ENCODE peak calls at places on chromosomes 11 and 22, in ten cellular contexts. One of them, this sample, is unnamed.

GRCh38 chr11:47879259-47880184 is 31.4 kb upstream of the NUP160 start:
- DNase-seq in heart right ventricle: no peak
- DNase-seq in body of pancreas: no peak
- DNase-seq in SK-N-SH: no peak
- DNase-seq in left ventricle myocardium inferior: no peak
- DNase-seq in CD4-positive, CD25-positive, alpha-beta regulatory T cell: no peak
- DNase-seq in lower lobe of right lung: no peak
- DNase-seq in PC-9: no peak
- DNase-seq in upper lobe of right lung: no peak
- DNase-seq in CD8-positive, alpha-beta memory T cell: no peak
- DNase-seq in this sample: no peak

GRCh38 chr11:110069158-110069737 is 23.9 kb upstream of the ZC3H12C start:
- DNase-seq in left ventricle myocardium inferior: peak; percentile 72
- DNase-seq in upper lobe of right lung: no peak
- DNase-seq in PC-9: peak; percentile 89
- DNase-seq in heart right ventricle: peak; percentile 66
- DNase-seq in body of pancreas: no peak
- DNase-seq in CD8-positive, alpha-beta memory T cell: no peak
- DNase-seq in SK-N-SH: no peak
- DNase-seq in CD4-positive, CD25-positive, alpha-beta regulatory T cell: no peak
- DNase-seq in lower lobe of right lung: peak; percentile 62
- DNase-seq in this sample: no peak

GRCh38 chr11:76030286-76030685 is 176.0 kb downstream of the WNT11 start:
- DNase-seq in lower lobe of right lung: no peak
- DNase-seq in left ventricle myocardium inferior: no peak
- DNase-seq in CD4-positive, CD25-positive, alpha-beta regulatory T cell: no peak
- DNase-seq in heart right ventricle: no peak
- DNase-seq in body of pancreas: no peak
- DNase-seq in SK-N-SH: no peak
- DNase-seq in CD8-positive, alpha-beta memory T cell: no peak
- DNase-seq in upper lobe of right lung: no peak
- DNase-seq in PC-9: peak; percentile 89
- DNase-seq in this sample: no peak

GRCh38 chr11:78081583-78081982 is 1.9 kb upstream of the NDUFC2 start:
- DNase-seq in CD4-positive, CD25-positive, alpha-beta regulatory T cell: no peak
- DNase-seq in PC-9: no peak
- DNase-seq in left ventricle myocardium inferior: no peak
- DNase-seq in heart right ventricle: no peak
- DNase-seq in upper lobe of right lung: no peak
- DNase-seq in lower lobe of right lung: no peak
- DNase-seq in body of pancreas: no peak
- DNase-seq in CD8-positive, alpha-beta memory T cell: peak; percentile 26
- DNase-seq in SK-N-SH: no peak
- DNase-seq in this sample: no peak

GRCh38 chr22:44147036-44147645 is 33.6 kb upstream of the PARVG start:
- DNase-seq in left ventricle myocardium inferior: no peak
- DNase-seq in CD8-positive, alpha-beta memory T cell: no peak
- DNase-seq in CD4-positive, CD25-positive, alpha-beta regulatory T cell: no peak
- DNase-seq in PC-9: no peak
- DNase-seq in lower lobe of right lung: no peak
- DNase-seq in SK-N-SH: no peak
- DNase-seq in body of pancreas: no peak
- DNase-seq in heart right ventricle: no peak
- DNase-seq in upper lobe of right lung: no peak
- DNase-seq in this sample: no peak

GRCh38 chr11:77191429-77191822 is 63.4 kb downstream of the MYO7A start:
- DNase-seq in lower lobe of right lung: no peak
- DNase-seq in SK-N-SH: no peak
- DNase-seq in PC-9: peak; percentile 49
- DNase-seq in CD4-positive, CD25-positive, alpha-beta regulatory T cell: no peak
- DNase-seq in upper lobe of right lung: no peak
- DNase-seq in body of pancreas: peak; percentile 32
- DNase-seq in CD8-positive, alpha-beta memory T cell: no peak
- DNase-seq in heart right ventricle: no peak
- DNase-seq in left ventricle myocardium inferior: no peak
- DNase-seq in this sample: no peak

GRCh38 chr11:65781962-65782815 is 1.4 kb upstream of the AP5B1 start:
- DNase-seq in upper lobe of right lung: peak; percentile 33
- DNase-seq in PC-9: peak; percentile 28
- DNase-seq in CD4-positive, CD25-positive, alpha-beta regulatory T cell: no peak
- DNase-seq in heart right ventricle: no peak
- DNase-seq in left ventricle myocardium inferior: no peak
- DNase-seq in CD8-positive, alpha-beta memory T cell: no peak
- DNase-seq in SK-N-SH: peak; percentile 43
- DNase-seq in lower lobe of right lung: no peak
- DNase-seq in body of pancreas: no peak
- DNase-seq in this sample: no peak

GRCh38 chr22:38964306-38964705 is 6.9 kb downstream of the APOBEC3A start:
- DNase-seq in SK-N-SH: no peak
- DNase-seq in CD4-positive, CD25-positive, alpha-beta regulatory T cell: no peak
- DNase-seq in CD8-positive, alpha-beta memory T cell: no peak
- DNase-seq in left ventricle myocardium inferior: no peak
- DNase-seq in heart right ventricle: no peak
- DNase-seq in lower lobe of right lung: no peak
- DNase-seq in body of pancreas: no peak
- DNase-seq in upper lobe of right lung: no peak
- DNase-seq in PC-9: no peak
- DNase-seq in this sample: no peak

GRCh38 chr22:22933807-22934542 is 46.4 kb downstream of the IGLL5 start:
- DNase-seq in SK-N-SH: no peak
- DNase-seq in PC-9: no peak
- DNase-seq in left ventricle myocardium inferior: no peak
- DNase-seq in lower lobe of right lung: no peak
- DNase-seq in CD8-positive, alpha-beta memory T cell: no peak
- DNase-seq in CD4-positive, CD25-positive, alpha-beta regulatory T cell: no peak
- DNase-seq in body of pancreas: no peak
- DNase-seq in upper lobe of right lung: no peak
- DNase-seq in heart right ventricle: no peak
- DNase-seq in this sample: no peak

GRCh38 chr11:94845622-94846021 is 77.5 kb downstream of the AMOTL1 start:
- DNase-seq in heart right ventricle: no peak
- DNase-seq in lower lobe of right lung: peak; percentile 53
- DNase-seq in CD8-positive, alpha-beta memory T cell: no peak
- DNase-seq in left ventricle myocardium inferior: no peak
- DNase-seq in upper lobe of right lung: no peak
- DNase-seq in SK-N-SH: no peak
- DNase-seq in PC-9: no peak
- DNase-seq in body of pancreas: peak; percentile 72
- DNase-seq in CD4-positive, CD25-positive, alpha-beta regulatory T cell: no peak
- DNase-seq in this sample: no peak

GRCh38 chr22:29539105-29539504 is 14.5 kb downstream of the THOC5 start:
- DNase-seq in PC-9: no peak
- DNase-seq in SK-N-SH: no peak
- DNase-seq in left ventricle myocardium inferior: no peak
- DNase-seq in lower lobe of right lung: no peak
- DNase-seq in heart right ventricle: no peak
- DNase-seq in body of pancreas: no peak
- DNase-seq in CD8-positive, alpha-beta memory T cell: no peak
- DNase-seq in CD4-positive, CD25-positive, alpha-beta regulatory T cell: no peak
- DNase-seq in upper lobe of right lung: no peak
- DNase-seq in this sample: no peak

GRCh38 chr22:29203456-29203855 is 2.2 kb upstream of the EMID1 start:
- DNase-seq in upper lobe of right lung: no peak
- DNase-seq in CD4-positive, CD25-positive, alpha-beta regulatory T cell: no peak
- DNase-seq in SK-N-SH: no peak
- DNase-seq in left ventricle myocardium inferior: no peak
- DNase-seq in PC-9: no peak
- DNase-seq in lower lobe of right lung: no peak
- DNase-seq in body of pancreas: no peak
- DNase-seq in CD8-positive, alpha-beta memory T cell: no peak
- DNase-seq in heart right ventricle: no peak
- DNase-seq in this sample: no peak

GRCh38 chr11:84634309-84634708 is 992.8 kb downstream of the DLG2 start:
- DNase-seq in upper lobe of right lung: no peak
- DNase-seq in PC-9: no peak
- DNase-seq in CD4-positive, CD25-positive, alpha-beta regulatory T cell: no peak
- DNase-seq in body of pancreas: no peak
- DNase-seq in SK-N-SH: no peak
- DNase-seq in CD8-positive, alpha-beta memory T cell: no peak
- DNase-seq in heart right ventricle: no peak
- DNase-seq in lower lobe of right lung: no peak
- DNase-seq in left ventricle myocardium inferior: no peak
- DNase-seq in this sample: no peak

GRCh38 chr11:36757122-36757521 is 159.1 kb upstream of the RAG2 start:
- DNase-seq in CD4-positive, CD25-positive, alpha-beta regulatory T cell: no peak
- DNase-seq in lower lobe of right lung: no peak
- DNase-seq in heart right ventricle: no peak
- DNase-seq in body of pancreas: no peak
- DNase-seq in CD8-positive, alpha-beta memory T cell: no peak
- DNase-seq in upper lobe of right lung: no peak
- DNase-seq in SK-N-SH: no peak
- DNase-seq in PC-9: no peak
- DNase-seq in left ventricle myocardium inferior: no peak
- DNase-seq in this sample: no peak

GRCh38 chr22:43922123-43922522 is 1.5 kb upstream of the PNPLA3 start:
- DNase-seq in upper lobe of right lung: no peak
- DNase-seq in CD4-positive, CD25-positive, alpha-beta regulatory T cell: no peak
- DNase-seq in body of pancreas: no peak
- DNase-seq in PC-9: peak; percentile 76
- DNase-seq in left ventricle myocardium inferior: no peak
- DNase-seq in CD8-positive, alpha-beta memory T cell: no peak
- DNase-seq in lower lobe of right lung: no peak
- DNase-seq in heart right ventricle: no peak
- DNase-seq in SK-N-SH: no peak
- DNase-seq in this sample: no peak

GRCh38 chr11:12157241-12157661 is 46.9 kb downstream of the MICAL2 start:
- DNase-seq in upper lobe of right lung: no peak
- DNase-seq in heart right ventricle: no peak
- DNase-seq in lower lobe of right lung: no peak
- DNase-seq in SK-N-SH: no peak
- DNase-seq in CD4-positive, CD25-positive, alpha-beta regulatory T cell: no peak
- DNase-seq in PC-9: no peak
- DNase-seq in left ventricle myocardium inferior: no peak
- DNase-seq in body of pancreas: no peak
- DNase-seq in CD8-positive, alpha-beta memory T cell: no peak
- DNase-seq in this sample: no peak

GRCh38 chr11:61341706-61342105 is 8.7 kb downstream of the TKFC start:
- DNase-seq in CD8-positive, alpha-beta memory T cell: no peak
- DNase-seq in SK-N-SH: no peak
- DNase-seq in left ventricle myocardium inferior: no peak
- DNase-seq in heart right ventricle: no peak
- DNase-seq in PC-9: no peak
- DNase-seq in lower lobe of right lung: no peak
- DNase-seq in upper lobe of right lung: no peak
- DNase-seq in CD4-positive, CD25-positive, alpha-beta regulatory T cell: no peak
- DNase-seq in body of pancreas: no peak
- DNase-seq in this sample: no peak

GRCh38 chr11:19705936-19706335 is 6.7 kb upstream of the NAV2 start:
- DNase-seq in PC-9: no peak
- DNase-seq in lower lobe of right lung: no peak
- DNase-seq in left ventricle myocardium inferior: no peak
- DNase-seq in CD8-positive, alpha-beta memory T cell: no peak
- DNase-seq in SK-N-SH: no peak
- DNase-seq in body of pancreas: no peak
- DNase-seq in CD4-positive, CD25-positive, alpha-beta regulatory T cell: no peak
- DNase-seq in heart right ventricle: no peak
- DNase-seq in upper lobe of right lung: no peak
- DNase-seq in this sample: no peak
- H3K27ac ChIP-seq in PC-9: no peak overlapping the region
- H3K27ac ChIP-seq in lower lobe of right lung: no peak overlapping the region
- H3K27ac ChIP-seq in left ventricle myocardium inferior: no peak overlapping the region
- H3K27ac ChIP-seq in CD8-positive, alpha-beta memory T cell: no peak overlapping the region
- H3K27ac ChIP-seq in SK-N-SH: peak overlapping the region; percentile 66
- H3K27ac ChIP-seq in body of pancreas: no peak overlapping the region
- H3K27ac ChIP-seq in CD4-positive, CD25-positive, alpha-beta regulatory T cell: no peak overlapping the region
- H3K27ac ChIP-seq in heart right ventricle: peak overlapping the region; percentile 16
- H3K27ac ChIP-seq in upper lobe of right lung: no peak overlapping the region
- H3K27ac ChIP-seq in this sample: no peak overlapping the region

GRCh38 chr11:62588966-62589637 is 2.2 kb downstream of the TUT1 start:
- DNase-seq in upper lobe of right lung: no peak
- DNase-seq in SK-N-SH: no peak
- DNase-seq in PC-9: no peak
- DNase-seq in CD4-positive, CD25-positive, alpha-beta regulatory T cell: no peak
- DNase-seq in left ventricle myocardium inferior: no peak
- DNase-seq in CD8-positive, alpha-beta memory T cell: no peak
- DNase-seq in lower lobe of right lung: no peak
- DNase-seq in body of pancreas: no peak
- DNase-seq in heart right ventricle: no peak
- DNase-seq in this sample: peak; percentile 3
- H3K27ac ChIP-seq in upper lobe of right lung: no peak overlapping the region
- H3K27ac ChIP-seq in SK-N-SH: no peak overlapping the region
- H3K27ac ChIP-seq in PC-9: no peak overlapping the region
- H3K27ac ChIP-seq in CD4-positive, CD25-positive, alpha-beta regulatory T cell: no peak overlapping the region
- H3K27ac ChIP-seq in left ventricle myocardium inferior: no peak overlapping the region
- H3K27ac ChIP-seq in CD8-positive, alpha-beta memory T cell: no peak overlapping the region
- H3K27ac ChIP-seq in lower lobe of right lung: no peak overlapping the region
- H3K27ac ChIP-seq in body of pancreas: no peak overlapping the region
- H3K27ac ChIP-seq in heart right ventricle: no peak overlapping the region
- H3K27ac ChIP-seq in this sample: no peak overlapping the region

GRCh38 chr11:86108146-86108545 is 39.3 kb upstream of the PICALM start:
- DNase-seq in lower lobe of right lung: no peak
- DNase-seq in body of pancreas: no peak
- DNase-seq in CD4-positive, CD25-positive, alpha-beta regulatory T cell: no peak
- DNase-seq in SK-N-SH: no peak
- DNase-seq in CD8-positive, alpha-beta memory T cell: no peak
- DNase-seq in heart right ventricle: no peak
- DNase-seq in PC-9: no peak
- DNase-seq in left ventricle myocardium inferior: no peak
- DNase-seq in upper lobe of right lung: no peak
- DNase-seq in this sample: no peak
- H3K27ac ChIP-seq in lower lobe of right lung: no peak overlapping the region
- H3K27ac ChIP-seq in body of pancreas: no peak overlapping the region
- H3K27ac ChIP-seq in CD4-positive, CD25-positive, alpha-beta regulatory T cell: no peak overlapping the region
- H3K27ac ChIP-seq in SK-N-SH: no peak overlapping the region
- H3K27ac ChIP-seq in CD8-positive, alpha-beta memory T cell: no peak overlapping the region
- H3K27ac ChIP-seq in heart right ventricle: peak overlapping the region; percentile 52
- H3K27ac ChIP-seq in PC-9: no peak overlapping the region
- H3K27ac ChIP-seq in left ventricle myocardium inferior: peak overlapping the region; percentile 31
- H3K27ac ChIP-seq in upper lobe of right lung: no peak overlapping the region
- H3K27ac ChIP-seq in this sample: no peak overlapping the region

GRCh38 chr11:100403817-100404216 is 283.3 kb upstream of the ARHGAP42 start:
- DNase-seq in body of pancreas: no peak
- DNase-seq in lower lobe of right lung: no peak
- DNase-seq in CD4-positive, CD25-positive, alpha-beta regulatory T cell: no peak
- DNase-seq in SK-N-SH: no peak
- DNase-seq in heart right ventricle: no peak
- DNase-seq in upper lobe of right lung: no peak
- DNase-seq in left ventricle myocardium inferior: no peak
- DNase-seq in PC-9: no peak
- DNase-seq in CD8-positive, alpha-beta memory T cell: no peak
- DNase-seq in this sample: no peak
- H3K27ac ChIP-seq in body of pancreas: no peak overlapping the region
- H3K27ac ChIP-seq in lower lobe of right lung: no peak overlapping the region
- H3K27ac ChIP-seq in CD4-positive, CD25-positive, alpha-beta regulatory T cell: no peak overlapping the region
- H3K27ac ChIP-seq in SK-N-SH: no peak overlapping the region
- H3K27ac ChIP-seq in heart right ventricle: no peak overlapping the region
- H3K27ac ChIP-seq in upper lobe of right lung: no peak overlapping the region
- H3K27ac ChIP-seq in left ventricle myocardium inferior: no peak overlapping the region
- H3K27ac ChIP-seq in PC-9: no peak overlapping the region
- H3K27ac ChIP-seq in CD8-positive, alpha-beta memory T cell: no peak overlapping the region
- H3K27ac ChIP-seq in this sample: no peak overlapping the region

This sample was measured in caudate nucleus.